ENCODE peak calls at places on chromosomes 2 and 18, in five cellular contexts. Z is activated T-helper 9 cell treated with anti-CD3 and anti-CD28 coated beads, Interleukin-2, amount 50 U/mL, for 16 hours; L is AG20443; J is GM13976; W is stimulated activated CD8-positive, alpha-beta memory T cell treated with anti-CD3 and anti-CD28 coated beads, Interleukin-15, amount 100 ng/mL, for 24 hours. B is an unnamed sample.

GRCh38 chr2:157261199-157261782 is 3.8 kb downstream of the GALNT5 start:
- DNase-seq in W (no peak), J (peak; percentile 19), Z (peak; percentile 36), L (peak; percentile 65), B (peak; percentile 4)

GRCh38 chr2:33068261-33068660 is 121.5 kb downstream of the LTBP1 start:
- DNase-seq in J (no peak), Z (no peak), W (no peak), L (no peak), B (no peak)

GRCh38 chr2:86221066-86221684 is 21.9 kb downstream of the MRPL35 start:
- DNase-seq in L (peak; percentile 73), J (peak; percentile 69), Z (no peak), W (peak; percentile 29), B (no peak)

GRCh38 chr2:201900362-201900761 is 94.0 kb downstream of the CDK15 start:
- DNase-seq in J (no peak), Z (no peak), L (no peak), W (no peak), B (no peak)

GRCh38 chr2:102788880-102789250 is 27.0 kb downstream of the TMEM182 start:
- DNase-seq in W (no peak), Z (no peak), J (no peak), L (no peak), B (no peak)

GRCh38 chr18:48184118-48184517 is 225.1 kb downstream of the ZBTB7C start:
- DNase-seq in J (no peak), Z (no peak), L (peak; percentile 57), W (no peak), B (no peak)

GRCh38 chr18:46071615-46071893 is 506 bp downstream of the PSTPIP2 start:
- DNase-seq in Z (no peak), L (no peak), J (peak; percentile 40), W (no peak), B (no peak)

GRCh38 chr18:13834501-13835015 is 10.6 kb downstream of the MC5R start:
- DNase-seq in W (no peak), J (no peak), Z (no peak), L (no peak), B (no peak)

GRCh38 chr18:25503567-25504081 is 151.7 kb upstream of the ZNF521 start:
- DNase-seq in Z (no peak), J (no peak), L (peak; percentile 80), W (no peak), B (no peak)

GRCh38 chr2:29275186-29275585 is 160.0 kb downstream of the CLIP4 start:
- DNase-seq in Z (no peak), J (no peak), L (no peak), W (no peak), B (no peak)

GRCh38 chr2:191441761-191442160 is 196.6 kb downstream of the MYO1B start:
- DNase-seq in Z (no peak), L (peak; percentile 82), W (no peak), J (no peak), B (no peak)

GRCh38 chr2:53108246-53108645 is 659.4 kb upstream of the CHAC2 start:
- DNase-seq in J (no peak), L (no peak), Z (no peak), W (no peak), B (no peak)

GRCh38 chr18:63956755-63957154 is 7.7 kb downstream of the HMSD start:
- DNase-seq in L (no peak), Z (no peak), W (no peak), J (no peak), B (no peak)

GRCh38 chr2:37669500-37669899 is 1.9 kb downstream of the CDC42EP3 start:
- DNase-seq in L (no peak), W (no peak), J (no peak), Z (no peak), B (no peak)

GRCh38 chr2:152651834-152652233 is 65.4 kb downstream of the PRPF40A start:
- DNase-seq in L (no peak), J (no peak), W (no peak), Z (no peak), B (no peak)

GRCh38 chr2:214816135-214816534 is 6.7 kb upstream of the BARD1 start:
- DNase-seq in Z (no peak), W (no peak), L (no peak), J (no peak), B (no peak)

GRCh38 chr2:176126929-176127768 is 2.4 kb upstream of the HOXD8 start:
- DNase-seq in Z (peak; percentile 40), J (peak; percentile 62), L (no peak), W (peak; percentile 53), B (no peak)

GRCh38 chr2:240640939-240641338 is 15.7 kb downstream of the GPR35 start:
- DNase-seq in Z (no peak), J (no peak), L (peak; percentile 90), W (no peak), B (no peak)

GRCh38 chr2:71779306-71779855 is 326.0 kb downstream of the DYSF start:
- DNase-seq in L (no peak), W (no peak), Z (no peak), J (no peak), B (no peak)

GRCh38 chr2:161165811-161166210 is 5.6 kb downstream of the TANK start:
- DNase-seq in J (no peak), L (no peak), Z (no peak), W (no peak), B (no peak)

GRCh38 chr2:146748046-146748445 is 1096.8 kb upstream of the ACVR2A start:
- DNase-seq in L (no peak), Z (no peak), J (no peak), W (no peak), B (no peak)

GRCh38 chr2:28821295-28821958 is 10.8 kb downstream of the SPDYA start:
- DNase-seq in W (peak; percentile 6), Z (peak; percentile 8), L (peak; percentile 49), J (peak; percentile 46), B (no peak)

GRCh38 chr2:128535928-128536327 is 217.3 kb upstream of the HS6ST1 start:
- DNase-seq in J (no peak), L (peak; percentile 87), Z (no peak), W (no peak), B (no peak)

B was measured in GOT3.